ENCODE peak calls at places on chromosomes 5 and 9, in nine cellular contexts. M, B, Q, C, V, I, K, R and X are unnamed samples.
A peak's percentile ranks its signal among the peaks of the same experiment; 100 is the strongest.

GRCh38 chr9:74770508-74771261 is 117.0 kb downstream of the TRPM6 start:
- DNase-seq in M (no peak), B (peak; percentile 32), Q (no peak), C (peak; percentile 34), V (peak; percentile 77), I (peak; percentile 7), K (peak; percentile 34), R (no peak), X (no peak)

GRCh38 chr5:43078956-43079355 is 38.8 kb upstream of the ANXA2R start:
- DNase-seq in M (no peak), B (no peak), Q (no peak), C (no peak), V (no peak), I (peak; percentile 87), K (peak; percentile 85), R (no peak), X (no peak)

GRCh38 chr5:60639544-60639943 is 60.4 kb downstream of the DEPDC1B start:
- DNase-seq in M (no peak), B (no peak), Q (no peak), C (no peak), V (no peak), I (no peak), K (no peak), R (peak; percentile 28), X (no peak)

GRCh38 chr5:170327168-170327567 is 29.6 kb upstream of the LCP2 start:
- DNase-seq in M (no peak), B (no peak), Q (no peak), C (peak; percentile 82), V (no peak), I (no peak), K (no peak), R (no peak), X (no peak)

GRCh38 chr9:4743131-4743875 is 2.3 kb upstream of the AK3 start:
- DNase-seq in M (no peak), B (no peak), Q (no peak), C (no peak), V (no peak), I (no peak), K (no peak), R (no peak), X (no peak)

GRCh38 chr5:80797428-80798024 is 142.7 kb upstream of the DHFR start:
- DNase-seq in M (no peak), B (no peak), Q (no peak), C (no peak), V (no peak), I (no peak), K (no peak), R (no peak), X (no peak)

GRCh38 chr5:94526708-94527107 is 91.7 kb downstream of the KIAA0825 start:
- DNase-seq in M (no peak), B (no peak), Q (no peak), C (no peak), V (no peak), I (no peak), K (no peak), R (no peak), X (no peak)

GRCh38 chr5:21817668-21818419 is 1035.3 kb downstream of the CDH12 start:
- DNase-seq in M (no peak), B (no peak), Q (no peak), C (no peak), V (no peak), I (peak; percentile 28), K (peak; percentile 56), R (no peak), X (no peak)

GRCh38 chr9:76700916-76701315 is 63.3 kb upstream of the PCA3 start:
- DNase-seq in M (no peak), B (no peak), Q (no peak), C (no peak), V (no peak), I (no peak), K (no peak), R (no peak), X (no peak)

GRCh38 chr9:108151161-108151586 is 661.6 kb upstream of the KLF4 start:
- DNase-seq in M (peak; percentile 21), B (no peak), Q (no peak), C (peak; percentile 68), V (no peak), I (peak; percentile 58), K (peak; percentile 47), R (peak; percentile 24), X (no peak)

GRCh38 chr9:104263942-104264341 is 169.8 kb downstream of the SMC2 start:
- DNase-seq in M (no peak), B (no peak), Q (no peak), C (no peak), V (no peak), I (no peak), K (no peak), R (no peak), X (no peak)

GRCh38 chr9:110321055-110321454 is 16.6 kb downstream of the TXNDC8 start:
- DNase-seq in M (no peak), B (no peak), Q (no peak), C (no peak), V (no peak), I (peak; percentile 54), K (no peak), R (no peak), X (peak; percentile 12)

GRCh38 chr9:133569891-133570651 is 35.6 kb downstream of the ADAMTSL2 start:
- DNase-seq in M (no peak), B (no peak), Q (no peak), C (no peak), V (no peak), I (no peak), K (no peak), R (no peak), X (no peak)

GRCh38 chr9:96232539-96233241 is 69.3 kb downstream of the HSD17B3 start:
- DNase-seq in M (peak; percentile 83), B (peak; percentile 25), Q (no peak), C (peak; percentile 59), V (no peak), I (peak; percentile 75), K (peak; percentile 69), R (peak; percentile 78), X (peak; percentile 75)

GRCh38 chr9:115986508-115986907 is 167.1 kb upstream of the PAPPA start:
- DNase-seq in M (no peak), B (no peak), Q (no peak), C (peak; percentile 2), V (no peak), I (no peak), K (no peak), R (no peak), X (no peak)

GRCh38 chr5:40833712-40834229 is 1.3 kb downstream of the RPL37 start:
- DNase-seq in M (no peak), B (no peak), Q (no peak), C (no peak), V (no peak), I (no peak), K (no peak), R (no peak), X (no peak)

DNA sequence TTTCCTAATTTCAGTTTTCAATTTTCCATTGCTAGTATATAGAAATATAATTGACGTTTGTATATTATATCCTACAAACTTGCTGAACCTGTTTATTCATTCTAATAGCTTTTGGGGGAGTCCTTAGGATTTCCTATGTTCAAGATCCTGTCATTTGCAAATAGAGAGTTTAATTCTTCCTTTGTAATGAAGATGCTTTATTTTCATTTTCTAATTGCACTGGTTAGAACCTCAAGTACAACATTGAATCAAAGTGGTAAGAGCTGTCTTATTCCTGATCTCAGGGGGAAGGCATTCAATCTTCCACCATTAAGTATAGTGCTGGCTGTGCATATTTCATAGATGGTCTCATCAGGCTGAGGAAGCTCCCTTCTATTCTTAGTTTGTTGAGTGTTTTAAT is 15.6 kb upstream of the SLC24A2 start:
- DNase-seq in M (no peak), B (no peak), Q (no peak), C (no peak), V (no peak), I (no peak), K (no peak), R (no peak), X (no peak)
- H3K4me3 ChIP-seq in M (no peak overlapping the region), B (no peak overlapping the region), Q (no peak overlapping the region), C (no peak overlapping the region), V (no peak overlapping the region), I (no peak overlapping the region), K (no peak overlapping the region), R (no peak overlapping the region), X (no peak overlapping the region)

GRCh38 chr5:76402880-76403712 is at the start of gene IQGAP2:
- DNase-seq in M (peak; percentile 69), B (peak; percentile 80), Q (peak; percentile 54), C (peak; percentile 98), V (peak; percentile 96), I (peak; percentile 52), K (peak; percentile 43), R (peak; percentile 53), X (peak; percentile 18)
- TF ChIP-seq CTCF in M (peak; percentile 78), B (peak; percentile 79), Q (peak; percentile 45), C (peak; percentile 64), V (peak; percentile 92), I (peak; percentile 13), K (peak; percentile 15), R (peak; percentile 33), X (peak; percentile 19)

GRCh38 chr9:78115073-78115472 is 83.5 kb upstream of the GNAQ start:
- DNase-seq in M (no peak), B (no peak), Q (no peak), C (peak; percentile 58), V (no peak), I (peak; percentile 7), K (peak; percentile 31), R (no peak), X (no peak)

GRCh38 chr9:78114581-78114980 is 83.0 kb upstream of the GNAQ start:
- DNase-seq in M (no peak), B (no peak), Q (no peak), C (no peak), V (no peak), I (no peak), K (no peak), R (no peak), X (no peak)

GRCh38 chr9:78109075-78109474 is 77.5 kb upstream of the GNAQ start:
- DNase-seq in M (no peak), B (no peak), Q (no peak), C (no peak), V (no peak), I (no peak), K (no peak), R (no peak), X (no peak)

DNA sequence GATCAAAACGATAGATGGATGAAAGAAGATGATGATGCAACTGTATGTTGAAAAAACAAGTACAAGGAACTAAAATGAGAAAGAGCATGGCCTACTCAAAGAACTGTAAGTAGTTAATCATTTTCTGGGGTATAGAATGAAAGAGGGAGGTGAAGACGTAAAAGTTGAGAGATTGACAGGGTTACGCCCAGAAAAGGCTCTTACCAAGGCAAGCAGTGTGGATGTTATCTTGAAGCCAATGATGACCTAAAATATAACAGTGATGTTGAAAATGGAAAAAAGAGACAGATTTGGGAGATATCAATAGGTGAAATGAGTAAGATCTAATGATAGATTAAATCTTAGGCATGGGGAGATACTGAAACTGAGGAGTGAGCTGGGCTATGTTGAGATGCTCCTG is 80.4 kb upstream of the GNAQ start:
- DNase-seq in M (no peak), B (no peak), Q (no peak), C (no peak), V (no peak), I (no peak), K (no peak), R (no peak), X (no peak)
- H3K4me3 ChIP-seq in M (no peak overlapping the region), B (no peak overlapping the region), Q (no peak overlapping the region), C (no peak overlapping the region), V (no peak overlapping the region), I (no peak overlapping the region), K (no peak overlapping the region), R (no peak overlapping the region), X (no peak overlapping the region)

DNA sequence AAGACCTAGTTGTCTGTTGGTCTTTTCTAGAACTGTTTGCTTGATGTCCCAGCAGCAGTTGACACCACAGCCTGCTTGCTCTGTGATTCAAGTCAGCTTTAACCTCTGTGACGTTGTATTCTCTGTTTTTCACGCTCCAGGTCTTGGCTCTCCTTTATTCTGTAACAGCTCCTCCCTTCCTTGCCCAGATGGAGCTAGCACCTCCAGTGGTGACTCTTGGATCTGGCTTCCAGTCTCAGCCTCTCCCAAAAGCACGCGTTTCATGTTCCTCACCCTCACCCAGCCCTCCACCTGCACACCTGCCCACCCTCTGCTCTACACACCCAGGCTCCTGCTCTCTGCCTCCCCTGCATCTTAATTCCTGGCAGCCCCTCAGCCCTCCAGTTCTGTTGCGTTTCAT is 50.6 kb downstream of the DMRT1 start:
- DNase-seq in M (no peak), B (no peak), Q (no peak), C (peak; percentile 37), V (no peak), I (no peak), K (no peak), R (no peak), X (no peak)
- TF ChIP-seq CTCF in M (no peak), B (no peak), Q (no peak), C (peak; percentile 36), V (no peak), I (no peak), K (no peak), R (no peak), X (no peak)